ENCODE peak calls at places on chromosomes 16 and 17, in ten cellular contexts. One of them, this sample, is unnamed.

GRCh38 chr17:64040201-64040600 is 19.8 kb upstream of the ICAM2 start:
- DNase-seq in DND-41: no peak
- DNase-seq in CD8-positive, alpha-beta T cell: no peak
- DNase-seq in endothelial cell: no peak
- DNase-seq in activated effector memory CD4-positive, alpha-beta T cell treated with anti-CD3 and anti-CD28 coated beads, Interleukin-2, amount 50 U/mL, for 16 hours: no peak
- DNase-seq in WTC11: no peak
- DNase-seq in HEK293T: no peak
- DNase-seq in Caki2: no peak
- DNase-seq in RWPE1: no peak
- DNase-seq in activated CD8-positive, alpha-beta memory T cell treated with anti-CD3 and anti-CD28 coated beads for 24 hours: no peak
- DNase-seq in this sample: no peak

GRCh38 chr17:81917565-81918332 is at the start of gene SIRT7:
- DNase-seq in DND-41: peak
- DNase-seq in CD8-positive, alpha-beta T cell: peak
- DNase-seq in endothelial cell: peak
- DNase-seq in activated effector memory CD4-positive, alpha-beta T cell treated with anti-CD3 and anti-CD28 coated beads, Interleukin-2, amount 50 U/mL, for 16 hours: peak
- DNase-seq in WTC11: peak
- DNase-seq in HEK293T: peak
- DNase-seq in Caki2: peak
- DNase-seq in RWPE1: peak
- DNase-seq in activated CD8-positive, alpha-beta memory T cell treated with anti-CD3 and anti-CD28 coated beads for 24 hours: peak
- DNase-seq in this sample: peak

GRCh38 chr16:70737377-70738082 is 51.7 kb upstream of the MTSS2 start:
- DNase-seq in DND-41: no peak
- DNase-seq in CD8-positive, alpha-beta T cell: peak
- DNase-seq in endothelial cell: no peak
- DNase-seq in activated effector memory CD4-positive, alpha-beta T cell treated with anti-CD3 and anti-CD28 coated beads, Interleukin-2, amount 50 U/mL, for 16 hours: peak
- DNase-seq in WTC11: no peak
- DNase-seq in HEK293T: no peak
- DNase-seq in Caki2: no peak
- DNase-seq in RWPE1: no peak
- DNase-seq in activated CD8-positive, alpha-beta memory T cell treated with anti-CD3 and anti-CD28 coated beads for 24 hours: peak
- DNase-seq in this sample: no peak

GRCh38 chr16:23679986-23680336 is 1.3 kb downstream of the PLK1 start:
- DNase-seq in DND-41: no peak
- DNase-seq in CD8-positive, alpha-beta T cell: no peak
- DNase-seq in endothelial cell: no peak
- DNase-seq in activated effector memory CD4-positive, alpha-beta T cell treated with anti-CD3 and anti-CD28 coated beads, Interleukin-2, amount 50 U/mL, for 16 hours: no peak
- DNase-seq in WTC11: no peak
- DNase-seq in HEK293T: no peak
- DNase-seq in Caki2: no peak
- DNase-seq in RWPE1: no peak
- DNase-seq in activated CD8-positive, alpha-beta memory T cell treated with anti-CD3 and anti-CD28 coated beads for 24 hours: no peak
- DNase-seq in this sample: no peak

GRCh38 chr17:46035112-46035818 is 36.2 kb downstream of the STH start:
- DNase-seq in DND-41: no peak
- DNase-seq in CD8-positive, alpha-beta T cell: no peak
- DNase-seq in endothelial cell: peak
- DNase-seq in activated effector memory CD4-positive, alpha-beta T cell treated with anti-CD3 and anti-CD28 coated beads, Interleukin-2, amount 50 U/mL, for 16 hours: no peak
- DNase-seq in WTC11: no peak
- DNase-seq in HEK293T: no peak
- DNase-seq in Caki2: peak
- DNase-seq in RWPE1: no peak
- DNase-seq in activated CD8-positive, alpha-beta memory T cell treated with anti-CD3 and anti-CD28 coated beads for 24 hours: no peak
- DNase-seq in this sample: peak

GRCh38 chr17:73131993-73132595 is 32.7 kb upstream of the SSTR2 start:
- DNase-seq in DND-41: no peak
- DNase-seq in CD8-positive, alpha-beta T cell: no peak
- DNase-seq in endothelial cell: no peak
- DNase-seq in activated effector memory CD4-positive, alpha-beta T cell treated with anti-CD3 and anti-CD28 coated beads, Interleukin-2, amount 50 U/mL, for 16 hours: no peak
- DNase-seq in WTC11: no peak
- DNase-seq in HEK293T: no peak
- DNase-seq in Caki2: no peak
- DNase-seq in RWPE1: no peak
- DNase-seq in activated CD8-positive, alpha-beta memory T cell treated with anti-CD3 and anti-CD28 coated beads for 24 hours: no peak
- DNase-seq in this sample: no peak

GRCh38 chr16:68299571-68300453 is 10.9 kb downstream of the SLC7A6OS start:
- DNase-seq in DND-41: no peak
- DNase-seq in CD8-positive, alpha-beta T cell: no peak
- DNase-seq in endothelial cell: no peak
- DNase-seq in activated effector memory CD4-positive, alpha-beta T cell treated with anti-CD3 and anti-CD28 coated beads, Interleukin-2, amount 50 U/mL, for 16 hours: no peak
- DNase-seq in WTC11: no peak
- DNase-seq in HEK293T: no peak
- DNase-seq in Caki2: no peak
- DNase-seq in RWPE1: no peak
- DNase-seq in activated CD8-positive, alpha-beta memory T cell treated with anti-CD3 and anti-CD28 coated beads for 24 hours: no peak
- DNase-seq in this sample: no peak

GRCh38 chr17:58991718-58992331 is 114.9 kb downstream of the TRIM37 start:
- DNase-seq in DND-41: no peak
- DNase-seq in CD8-positive, alpha-beta T cell: no peak
- DNase-seq in endothelial cell: no peak
- DNase-seq in activated effector memory CD4-positive, alpha-beta T cell treated with anti-CD3 and anti-CD28 coated beads, Interleukin-2, amount 50 U/mL, for 16 hours: no peak
- DNase-seq in WTC11: no peak
- DNase-seq in HEK293T: no peak
- DNase-seq in Caki2: peak
- DNase-seq in RWPE1: no peak
- DNase-seq in activated CD8-positive, alpha-beta memory T cell treated with anti-CD3 and anti-CD28 coated beads for 24 hours: no peak
- DNase-seq in this sample: peak

GRCh38 chr16:30725465-30725792 is 22.8 kb upstream of the PHKG2 start:
- DNase-seq in DND-41: no peak
- DNase-seq in CD8-positive, alpha-beta T cell: no peak
- DNase-seq in endothelial cell: no peak
- DNase-seq in activated effector memory CD4-positive, alpha-beta T cell treated with anti-CD3 and anti-CD28 coated beads, Interleukin-2, amount 50 U/mL, for 16 hours: peak
- DNase-seq in WTC11: no peak
- DNase-seq in HEK293T: no peak
- DNase-seq in Caki2: no peak
- DNase-seq in RWPE1: no peak
- DNase-seq in activated CD8-positive, alpha-beta memory T cell treated with anti-CD3 and anti-CD28 coated beads for 24 hours: no peak
- DNase-seq in this sample: no peak

GRCh38 chr17:43755389-43755875 is 3.2 kb downstream of the SOST start:
- DNase-seq in DND-41: no peak
- DNase-seq in CD8-positive, alpha-beta T cell: no peak
- DNase-seq in endothelial cell: peak
- DNase-seq in activated effector memory CD4-positive, alpha-beta T cell treated with anti-CD3 and anti-CD28 coated beads, Interleukin-2, amount 50 U/mL, for 16 hours: no peak
- DNase-seq in WTC11: peak
- DNase-seq in HEK293T: no peak
- DNase-seq in Caki2: no peak
- DNase-seq in RWPE1: no peak
- DNase-seq in activated CD8-positive, alpha-beta memory T cell treated with anti-CD3 and anti-CD28 coated beads for 24 hours: no peak
- DNase-seq in this sample: peak

GRCh38 chr17:80423536-80424225 is 8.7 kb downstream of the ENDOV start:
- DNase-seq in DND-41: no peak
- DNase-seq in CD8-positive, alpha-beta T cell: no peak
- DNase-seq in endothelial cell: no peak
- DNase-seq in activated effector memory CD4-positive, alpha-beta T cell treated with anti-CD3 and anti-CD28 coated beads, Interleukin-2, amount 50 U/mL, for 16 hours: peak
- DNase-seq in WTC11: no peak
- DNase-seq in HEK293T: no peak
- DNase-seq in Caki2: no peak
- DNase-seq in RWPE1: no peak
- DNase-seq in activated CD8-positive, alpha-beta memory T cell treated with anti-CD3 and anti-CD28 coated beads for 24 hours: no peak
- DNase-seq in this sample: no peak

GRCh38 chr17:57366177-57366557 is 109.8 kb downstream of the MSI2 start:
- DNase-seq in DND-41: no peak
- DNase-seq in CD8-positive, alpha-beta T cell: no peak
- DNase-seq in endothelial cell: no peak
- DNase-seq in activated effector memory CD4-positive, alpha-beta T cell treated with anti-CD3 and anti-CD28 coated beads, Interleukin-2, amount 50 U/mL, for 16 hours: no peak
- DNase-seq in WTC11: no peak
- DNase-seq in HEK293T: no peak
- DNase-seq in Caki2: no peak
- DNase-seq in RWPE1: no peak
- DNase-seq in activated CD8-positive, alpha-beta memory T cell treated with anti-CD3 and anti-CD28 coated beads for 24 hours: no peak
- DNase-seq in this sample: no peak

GRCh38 chr17:57916925-57917858 is 38.0 kb downstream of the CUEDC1 start:
- DNase-seq in DND-41: no peak
- DNase-seq in CD8-positive, alpha-beta T cell: no peak
- DNase-seq in endothelial cell: no peak
- DNase-seq in activated effector memory CD4-positive, alpha-beta T cell treated with anti-CD3 and anti-CD28 coated beads, Interleukin-2, amount 50 U/mL, for 16 hours: no peak
- DNase-seq in WTC11: no peak
- DNase-seq in HEK293T: no peak
- DNase-seq in Caki2: no peak
- DNase-seq in RWPE1: no peak
- DNase-seq in activated CD8-positive, alpha-beta memory T cell treated with anti-CD3 and anti-CD28 coated beads for 24 hours: no peak
- DNase-seq in this sample: no peak

GRCh38 chr16:56930516-56931252 is 1.3 kb upstream of the HERPUD1 start:
- DNase-seq in DND-41: no peak
- DNase-seq in CD8-positive, alpha-beta T cell: no peak
- DNase-seq in endothelial cell: no peak
- DNase-seq in activated effector memory CD4-positive, alpha-beta T cell treated with anti-CD3 and anti-CD28 coated beads, Interleukin-2, amount 50 U/mL, for 16 hours: peak
- DNase-seq in WTC11: peak
- DNase-seq in HEK293T: no peak
- DNase-seq in Caki2: no peak
- DNase-seq in RWPE1: no peak
- DNase-seq in activated CD8-positive, alpha-beta memory T cell treated with anti-CD3 and anti-CD28 coated beads for 24 hours: no peak
- DNase-seq in this sample: no peak

GRCh38 chr16:51549836-51550235 is 398.8 kb upstream of the SALL1 start:
- DNase-seq in DND-41: no peak
- DNase-seq in CD8-positive, alpha-beta T cell: no peak
- DNase-seq in endothelial cell: no peak
- DNase-seq in activated effector memory CD4-positive, alpha-beta T cell treated with anti-CD3 and anti-CD28 coated beads, Interleukin-2, amount 50 U/mL, for 16 hours: no peak
- DNase-seq in WTC11: no peak
- DNase-seq in HEK293T: no peak
- DNase-seq in Caki2: no peak
- DNase-seq in RWPE1: no peak
- DNase-seq in activated CD8-positive, alpha-beta memory T cell treated with anti-CD3 and anti-CD28 coated beads for 24 hours: no peak
- DNase-seq in this sample: no peak

GRCh38 chr17:35548978-35549377 is 11.5 kb upstream of the SLFN12L start:
- DNase-seq in DND-41: no peak
- DNase-seq in CD8-positive, alpha-beta T cell: no peak
- DNase-seq in endothelial cell: no peak
- DNase-seq in activated effector memory CD4-positive, alpha-beta T cell treated with anti-CD3 and anti-CD28 coated beads, Interleukin-2, amount 50 U/mL, for 16 hours: no peak
- DNase-seq in WTC11: no peak
- DNase-seq in HEK293T: no peak
- DNase-seq in Caki2: no peak
- DNase-seq in RWPE1: no peak
- DNase-seq in activated CD8-positive, alpha-beta memory T cell treated with anti-CD3 and anti-CD28 coated beads for 24 hours: no peak
- DNase-seq in this sample: no peak

GRCh38 chr17:11935734-11936406 is 61.4 kb downstream of the ZNF18 start:
- DNase-seq in DND-41: peak
- DNase-seq in CD8-positive, alpha-beta T cell: no peak
- DNase-seq in endothelial cell: peak
- DNase-seq in activated effector memory CD4-positive, alpha-beta T cell treated with anti-CD3 and anti-CD28 coated beads, Interleukin-2, amount 50 U/mL, for 16 hours: no peak
- DNase-seq in WTC11: peak
- DNase-seq in HEK293T: peak
- DNase-seq in Caki2: no peak
- DNase-seq in RWPE1: peak
- DNase-seq in activated CD8-positive, alpha-beta memory T cell treated with anti-CD3 and anti-CD28 coated beads for 24 hours: no peak
- DNase-seq in this sample: peak

GRCh38 chr16:9135797-9136196 is 44.4 kb downstream of the HAPSTR1 start:
- DNase-seq in DND-41: no peak
- DNase-seq in CD8-positive, alpha-beta T cell: no peak
- DNase-seq in endothelial cell: no peak
- DNase-seq in activated effector memory CD4-positive, alpha-beta T cell treated with anti-CD3 and anti-CD28 coated beads, Interleukin-2, amount 50 U/mL, for 16 hours: no peak
- DNase-seq in WTC11: no peak
- DNase-seq in HEK293T: no peak
- DNase-seq in Caki2: no peak
- DNase-seq in RWPE1: no peak
- DNase-seq in activated CD8-positive, alpha-beta memory T cell treated with anti-CD3 and anti-CD28 coated beads for 24 hours: no peak
- DNase-seq in this sample: no peak

GRCh38 chr16:15879255-15879804 is 9.1 kb downstream of the CEP20 start:
- DNase-seq in DND-41: no peak
- DNase-seq in CD8-positive, alpha-beta T cell: no peak
- DNase-seq in endothelial cell: no peak
- DNase-seq in activated effector memory CD4-positive, alpha-beta T cell treated with anti-CD3 and anti-CD28 coated beads, Interleukin-2, amount 50 U/mL, for 16 hours: no peak
- DNase-seq in WTC11: no peak
- DNase-seq in HEK293T: no peak
- DNase-seq in Caki2: peak
- DNase-seq in RWPE1: peak
- DNase-seq in activated CD8-positive, alpha-beta memory T cell treated with anti-CD3 and anti-CD28 coated beads for 24 hours: no peak
- DNase-seq in this sample: no peak

GRCh38 chr17:7748098-7748775 is 30.7 kb downstream of the DNAH2 start:
- DNase-seq in DND-41: no peak
- DNase-seq in CD8-positive, alpha-beta T cell: no peak
- DNase-seq in endothelial cell: no peak
- DNase-seq in activated effector memory CD4-positive, alpha-beta T cell treated with anti-CD3 and anti-CD28 coated beads, Interleukin-2, amount 50 U/mL, for 16 hours: no peak
- DNase-seq in WTC11: no peak
- DNase-seq in HEK293T: no peak
- DNase-seq in Caki2: no peak
- DNase-seq in RWPE1: no peak
- DNase-seq in activated CD8-positive, alpha-beta memory T cell treated with anti-CD3 and anti-CD28 coated beads for 24 hours: no peak
- DNase-seq in this sample: no peak

GRCh38 chr16:13390986-13391305 is 489.5 kb downstream of the SHISA9 start:
- DNase-seq in DND-41: no peak
- DNase-seq in CD8-positive, alpha-beta T cell: no peak
- DNase-seq in endothelial cell: no peak
- DNase-seq in activated effector memory CD4-positive, alpha-beta T cell treated with anti-CD3 and anti-CD28 coated beads, Interleukin-2, amount 50 U/mL, for 16 hours: no peak
- DNase-seq in WTC11: no peak
- DNase-seq in HEK293T: no peak
- DNase-seq in Caki2: no peak
- DNase-seq in RWPE1: no peak
- DNase-seq in activated CD8-positive, alpha-beta memory T cell treated with anti-CD3 and anti-CD28 coated beads for 24 hours: no peak
- DNase-seq in this sample: no peak

GRCh38 chr16:19132898-19133297 is 19.1 kb downstream of the ITPRIPL2 start:
- DNase-seq in DND-41: no peak
- DNase-seq in CD8-positive, alpha-beta T cell: no peak
- DNase-seq in endothelial cell: no peak
- DNase-seq in activated effector memory CD4-positive, alpha-beta T cell treated with anti-CD3 and anti-CD28 coated beads, Interleukin-2, amount 50 U/mL, for 16 hours: no peak
- DNase-seq in WTC11: no peak
- DNase-seq in HEK293T: no peak
- DNase-seq in Caki2: no peak
- DNase-seq in RWPE1: no peak
- DNase-seq in activated CD8-positive, alpha-beta memory T cell treated with anti-CD3 and anti-CD28 coated beads for 24 hours: no peak
- DNase-seq in this sample: no peak

GRCh38 chr17:19940722-19941464 is 36.7 kb downstream of the AKAP10 start:
- DNase-seq in DND-41: no peak
- DNase-seq in CD8-positive, alpha-beta T cell: no peak
- DNase-seq in endothelial cell: no peak
- DNase-seq in activated effector memory CD4-positive, alpha-beta T cell treated with anti-CD3 and anti-CD28 coated beads, Interleukin-2, amount 50 U/mL, for 16 hours: no peak
- DNase-seq in WTC11: no peak
- DNase-seq in HEK293T: no peak
- DNase-seq in Caki2: peak
- DNase-seq in RWPE1: no peak
- DNase-seq in activated CD8-positive, alpha-beta memory T cell treated with anti-CD3 and anti-CD28 coated beads for 24 hours: no peak
- DNase-seq in this sample: no peak

This sample was measured in Calu3.